ENCODE peak calls at places on chromosome 20, in nine cellular contexts. G, Z, W, R, Q, F, N, Y and M are unnamed samples.

GRCh38 chr20:54212226-54212625 is 4.3 kb downstream of the PFDN4 start:
- DNase-seq in G (peak), Z (no peak), W (no peak), R (no peak), Q (no peak), F (no peak), N (peak), Y (no peak), M (no peak)

GRCh38 chr20:59696476-59696875 is 92.1 kb downstream of the PHACTR3 start:
- DNase-seq in G (no peak), Z (no peak), W (no peak), R (no peak), Q (no peak), F (no peak), N (no peak), Y (no peak), M (no peak)

GRCh38 chr20:51749674-51750036 is 18.5 kb downstream of the ATP9A start:
- DNase-seq in G (peak), Z (no peak), W (no peak), R (no peak), Q (no peak), F (no peak), N (peak), Y (no peak), M (no peak)

GRCh38 chr20:56418385-56418861 is 6.4 kb downstream of the CASS4 start:
- DNase-seq in G (no peak), Z (no peak), W (no peak), R (no peak), Q (no peak), F (no peak), N (peak), Y (no peak), M (no peak)

GRCh38 chr20:38216201-38216600 is 44.3 kb downstream of the KIAA1755 start:
- DNase-seq in G (no peak), Z (no peak), W (no peak), R (no peak), Q (no peak), F (no peak), N (no peak), Y (no peak), M (no peak)

GRCh38 chr20:49821850-49822249 is 9.2 kb downstream of the SLC9A8 start:
- DNase-seq in G (peak), Z (no peak), W (no peak), R (peak), Q (no peak), F (no peak), N (peak), Y (no peak), M (no peak)

GRCh38 chr20:12173333-12173732 is 255.6 kb downstream of the BTBD3 start:
- DNase-seq in G (no peak), Z (no peak), W (no peak), R (no peak), Q (peak), F (no peak), N (no peak), Y (no peak), M (no peak)

GRCh38 chr20:50722466-50723155 is 8.8 kb upstream of the PARD6B start:
- DNase-seq in G (no peak), Z (no peak), W (no peak), R (no peak), Q (no peak), F (no peak), N (no peak), Y (no peak), M (no peak)

GRCh38 chr20:44154521-44155001 is 32.4 kb downstream of the JPH2 start:
- DNase-seq in G (no peak), Z (no peak), W (no peak), R (peak), Q (no peak), F (no peak), N (no peak), Y (no peak), M (no peak)

GRCh38 chr20:32737371-32738223 is 5.7 kb downstream of the COMMD7 start:
- DNase-seq in G (peak), Z (no peak), W (no peak), R (no peak), Q (no peak), F (peak), N (peak), Y (no peak), M (no peak)

GRCh38 chr20:34663213-34663943 is 13.5 kb downstream of the PIGU start:
- DNase-seq in G (peak), Z (no peak), W (no peak), R (no peak), Q (no peak), F (no peak), N (no peak), Y (no peak), M (no peak)

GRCh38 chr20:44615876-44616603 is 33.7 kb downstream of the PKIG start:
- DNase-seq in G (no peak), Z (no peak), W (no peak), R (no peak), Q (no peak), F (no peak), N (no peak), Y (no peak), M (no peak)

GRCh38 chr20:24146231-24146634 is 157.7 kb upstream of the GGTLC1 start:
- DNase-seq in G (no peak), Z (no peak), W (no peak), R (no peak), Q (no peak), F (no peak), N (no peak), Y (no peak), M (no peak)

GRCh38 chr20:40433341-40433861 is 255.6 kb downstream of the MAFB start:
- DNase-seq in G (no peak), Z (no peak), W (no peak), R (no peak), Q (no peak), F (no peak), N (no peak), Y (no peak), M (no peak)

GRCh38 chr20:4563534-4563933 is 158.2 kb upstream of the PRND start:
- DNase-seq in G (peak), Z (no peak), W (peak), R (no peak), Q (no peak), F (no peak), N (peak), Y (no peak), M (no peak)

GRCh38 chr20:59809630-59810375 is 123.6 kb downstream of the SYCP2 start:
- DNase-seq in G (no peak), Z (no peak), W (no peak), R (no peak), Q (no peak), F (no peak), N (no peak), Y (no peak), M (no peak)

GRCh38 chr20:57653910-57654309 is 33.7 kb upstream of the ZBP1 start:
- DNase-seq in G (no peak), Z (peak), W (no peak), R (no peak), Q (no peak), F (no peak), N (no peak), Y (no peak), M (no peak)

GRCh38 chr20:46573788-46574581 is 23.5 kb upstream of the OCSTAMP start:
- DNase-seq in G (no peak), Z (no peak), W (no peak), R (no peak), Q (no peak), F (no peak), N (peak), Y (no peak), M (no peak)

GRCh38 chr20:37800618-37801017 is 102.3 kb upstream of the VSTM2L start:
- DNase-seq in G (no peak), Z (no peak), W (no peak), R (no peak), Q (no peak), F (no peak), N (no peak), Y (no peak), M (no peak)

GRCh38 chr20:37393196-37393862 is 47.4 kb downstream of the SRC start:
- DNase-seq in G (no peak), Z (no peak), W (no peak), R (no peak), Q (no peak), F (no peak), N (no peak), Y (no peak), M (no peak)

GRCh38 chr20:35200255-35200654 is 26.2 kb upstream of the MMP24 start:
- DNase-seq in G (peak), Z (no peak), W (no peak), R (no peak), Q (no peak), F (no peak), N (peak), Y (no peak), M (no peak)

GRCh38 chr20:346640-347316 is at the start of gene NRSN2:
- DNase-seq in G (peak), Z (peak), W (no peak), R (peak), Q (peak), F (peak), N (peak), Y (no peak), M (no peak)